ENCODE peak calls at places on chromosomes 16 and 17, in six cellular contexts. L is tibial artery; Q is upper lobe of right lung; K is breast epithelium; T is naive thymus-derived CD4-positive, alpha-beta T cell; F is GM23248. O is an unnamed sample.

GRCh38 chr17:7034955-7035590 is 742 bp upstream of the SLC16A13 start:
- DNase-seq in L (no peak), Q (no peak), K (no peak), T (peak), F (no peak), O (no peak)

GRCh38 chr17:9240659-9241370 is 219.5 kb downstream of the NTN1 start:
- DNase-seq in L (peak), Q (no peak), K (peak), T (no peak), F (peak), O (peak)

GRCh38 chr16:66651965-66652364 is 44.6 kb downstream of the CMTM4 start:
- DNase-seq in L (no peak), Q (peak), K (no peak), T (no peak), F (no peak), O (no peak)

GRCh38 chr17:10737168-10737622 is 7.4 kb upstream of the TMEM220 start:
- DNase-seq in L (peak), Q (peak), K (peak), T (no peak), F (peak), O (peak)

GRCh38 chr17:18122991-18123753 is 14.6 kb downstream of the MYO15A start:
- DNase-seq in L (no peak), Q (no peak), K (no peak), T (no peak), F (no peak), O (no peak)

GRCh38 chr17:2937331-2938003 is 125.9 kb downstream of the OR1D5 start:
- DNase-seq in L (no peak), Q (no peak), K (no peak), T (no peak), F (peak), O (no peak)

GRCh38 chr17:9151091-9151490 is 129.8 kb downstream of the NTN1 start:
- DNase-seq in L (no peak), Q (no peak), K (no peak), T (no peak), F (no peak), O (peak)

GRCh38 chr16:23134274-23134673 is 15.0 kb downstream of the USP31 start:
- DNase-seq in L (no peak), Q (no peak), K (no peak), T (no peak), F (no peak), O (no peak)

GRCh38 chr16:64092284-64092683 is 1029.6 kb downstream of the CDH11 start:
- DNase-seq in L (no peak), Q (no peak), K (no peak), T (no peak), F (peak), O (no peak)

GRCh38 chr17:8145811-8146210 is 6.4 kb downstream of the PER1 start:
- DNase-seq in L (no peak), Q (peak), K (no peak), T (no peak), F (no peak), O (no peak)

GRCh38 chr17:72754513-72754912 is 338.0 kb downstream of the SLC39A11 start:
- DNase-seq in L (no peak), Q (no peak), K (no peak), T (no peak), F (no peak), O (no peak)

GRCh38 chr16:81447383-81448101 is 2.9 kb downstream of the CMIP start:
- DNase-seq in L (no peak), Q (peak), K (no peak), T (no peak), F (no peak), O (no peak)

GRCh38 chr17:82215095-82215971 is 2.7 kb upstream of the CCDC57 start:
- DNase-seq in L (no peak), Q (peak), K (no peak), T (no peak), F (peak), O (no peak)

GRCh38 chr16:77307764-77308561 is 108.8 kb downstream of the SYCE1L start:
- DNase-seq in L (no peak), Q (no peak), K (no peak), T (no peak), F (peak), O (no peak)

GRCh38 chr17:17876959-17877547 is 40.3 kb upstream of the SREBF1 start:
- DNase-seq in L (peak), Q (no peak), K (no peak), T (no peak), F (peak), O (no peak)

GRCh38 chr16:28081391-28081790 is 17.9 kb upstream of the GSG1L start:
- DNase-seq in L (no peak), Q (no peak), K (no peak), T (no peak), F (no peak), O (no peak)

GRCh38 chr16:17072104-17072503 is 398.7 kb downstream of the XYLT1 start:
- DNase-seq in L (no peak), Q (no peak), K (no peak), T (no peak), F (peak), O (no peak)

GRCh38 chr17:78745407-78746088 is 36.5 kb downstream of the CYTH1 start:
- DNase-seq in L (no peak), Q (no peak), K (no peak), T (no peak), F (peak), O (peak)

GRCh38 chr16:11955713-11956123 is 9.3 kb upstream of the TNFRSF17 start:
- DNase-seq in L (no peak), Q (no peak), K (no peak), T (no peak), F (peak), O (no peak)

GRCh38 chr16:31452631-31453106 is 6.6 kb upstream of the ARMC5 start:
- DNase-seq in L (peak), Q (no peak), K (no peak), T (no peak), F (peak), O (peak)

GRCh38 chr16:49467540-49468372 is 94.2 kb downstream of the C16orf78 start:
- DNase-seq in L (no peak), Q (no peak), K (no peak), T (peak), F (no peak), O (no peak)

GRCh38 chr17:61149862-61150362 is 249.7 kb upstream of the TBX2 start:
- DNase-seq in L (no peak), Q (no peak), K (no peak), T (no peak), F (no peak), O (no peak)

GRCh38 chr17:77145635-77146632 is 5.2 kb downstream of the SEC14L1 start:
- DNase-seq in L (peak), Q (peak), K (no peak), T (no peak), F (peak), O (no peak)

GRCh38 chr17:79888009-79888540 is 48.8 kb upstream of the CBX4 start:
- DNase-seq in L (no peak), Q (no peak), K (no peak), T (no peak), F (no peak), O (no peak)

GRCh38 chr16:57801098-57801855 is 1.0 kb downstream of the KIFC3 start:
- DNase-seq in L (no peak), Q (no peak), K (no peak), T (no peak), F (peak), O (no peak)

GRCh38 chr16:74623846-74624245 is 16.9 kb upstream of the GLG1 start:
- DNase-seq in L (no peak), Q (peak), K (no peak), T (no peak), F (no peak), O (no peak)

GRCh38 chr16:19119564-19119963 is 5.8 kb downstream of the ITPRIPL2 start:
- DNase-seq in L (no peak), Q (no peak), K (no peak), T (no peak), F (peak), O (no peak)

GRCh38 chr17:72370819-72371218 is 250.0 kb downstream of the SOX9 start:
- DNase-seq in L (no peak), Q (no peak), K (no peak), T (no peak), F (peak), O (no peak)

GRCh38 chr17:38687291-38687690 is 12.5 kb upstream of the EPOP start:
- DNase-seq in L (no peak), Q (no peak), K (no peak), T (no peak), F (peak), O (no peak)

GRCh38 chr17:65166785-65167184 is 29.6 kb downstream of the RGS9 start:
- DNase-seq in L (no peak), Q (no peak), K (no peak), T (no peak), F (no peak), O (no peak)

GRCh38 chr16:57277586-57277985 is 6.9 kb downstream of the PLLP start:
- DNase-seq in L (no peak), Q (no peak), K (no peak), T (peak), F (peak), O (no peak)

DNA sequence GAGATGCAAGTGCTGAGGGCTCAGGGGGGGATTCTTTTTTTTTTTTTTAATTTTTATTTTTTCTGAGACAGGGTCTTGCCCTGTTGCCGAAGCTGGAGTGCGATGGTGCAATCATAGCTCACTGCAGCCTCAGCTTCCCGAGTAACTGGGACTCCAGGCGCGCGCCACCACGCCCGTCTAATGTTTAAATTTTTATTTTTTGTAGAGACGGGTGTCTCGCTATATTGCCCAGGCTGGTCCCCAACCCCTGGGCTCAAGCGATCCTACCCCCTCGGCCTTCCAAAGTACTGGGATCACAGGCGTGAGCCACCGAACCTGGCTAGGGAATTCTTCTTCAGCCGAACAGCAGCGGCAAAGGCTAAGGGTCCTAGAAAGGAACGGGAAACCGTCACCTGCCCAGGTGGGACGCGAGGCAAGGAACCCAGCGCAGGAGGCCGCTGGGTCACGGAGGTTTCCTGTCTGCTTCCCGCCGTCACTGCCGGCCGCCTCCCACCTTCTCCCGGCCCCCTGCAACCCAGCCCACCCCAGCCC is 13.3 kb upstream of the OR1F1 start:
- DNase-seq in L (no peak), Q (no peak), K (no peak), T (no peak), F (no peak), O (no peak)
- H3K4me3 ChIP-seq in L (no peak), Q (no peak), K (no peak), T (no peak), F (no peak), O (no peak)

DNA sequence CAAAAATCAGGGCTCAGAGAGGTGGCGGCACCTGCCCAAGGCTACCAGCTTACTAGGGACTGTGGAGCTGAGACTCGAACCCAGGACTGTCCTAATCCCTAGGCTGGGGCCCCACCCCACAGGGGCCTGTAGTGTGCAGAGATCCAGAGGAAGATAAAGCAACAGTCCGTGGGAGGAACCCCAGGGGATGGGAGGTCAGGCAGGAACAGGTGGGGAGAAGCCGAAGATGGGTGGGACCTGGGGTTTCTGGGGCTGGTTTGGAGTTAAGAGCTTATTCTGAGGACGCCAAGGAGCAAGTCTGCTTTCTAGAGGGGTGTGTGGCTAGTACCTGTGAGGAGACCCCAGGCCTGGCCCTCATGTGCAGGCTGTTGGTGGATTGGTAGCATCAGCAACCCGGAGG is 14.9 kb downstream of the C16orf74 start:
- DNase-seq in L (no peak), Q (no peak), K (no peak), T (no peak), F (no peak), O (no peak)
- H3K4me3 ChIP-seq in L (no peak), Q (no peak), K (no peak), T (peak), F (no peak), O (no peak)

GRCh38 chr17:51228177-51228576 is 31.7 kb downstream of the MBTD1 start:
- DNase-seq in L (no peak), Q (no peak), K (no peak), T (no peak), F (peak), O (no peak)

GRCh38 chr17:51234162-51234561 is 25.7 kb downstream of the MBTD1 start:
- DNase-seq in L (no peak), Q (no peak), K (no peak), T (no peak), F (no peak), O (no peak)

GRCh38 chr17:51231999-51232398 is 27.9 kb downstream of the MBTD1 start:
- DNase-seq in L (no peak), Q (no peak), K (no peak), T (no peak), F (no peak), O (no peak)

GRCh38 chr17:51229889-51230288 is 30.0 kb downstream of the MBTD1 start:
- DNase-seq in L (no peak), Q (no peak), K (no peak), T (no peak), F (no peak), O (no peak)

GRCh38 chr17:51230306-51230705 is 29.5 kb downstream of the MBTD1 start:
- DNase-seq in L (no peak), Q (no peak), K (no peak), T (no peak), F (peak), O (no peak)
- H3K4me3 ChIP-seq in L (no peak), Q (no peak), K (no peak), T (no peak), F (no peak), O (no peak)

GRCh38 chr17:902463-902862 is 77.1 kb downstream of the NXN start:
- DNase-seq in L (no peak), Q (no peak), K (no peak), T (no peak), F (no peak), O (no peak)
- H3K4me3 ChIP-seq in L (no peak), Q (no peak), K (no peak), T (no peak), F (no peak), O (no peak)

GRCh38 chr17:57874434-57875108 is 24.7 kb upstream of the MRPS23 start:
- DNase-seq in L (peak), Q (no peak), K (no peak), T (no peak), F (peak), O (no peak)
- H3K4me3 ChIP-seq in L (peak), Q (peak), K (peak), T (no peak), F (peak), O (no peak)

GRCh38 chr17:47852113-47852949 is 1.4 kb upstream of the SP6 start:
- DNase-seq in L (no peak), Q (no peak), K (no peak), T (no peak), F (peak), O (no peak)

GRCh38 chr17:47848198-47848513 is 2.8 kb downstream of the SP6 start:
- DNase-seq in L (no peak), Q (no peak), K (no peak), T (no peak), F (no peak), O (no peak)

GRCh38 chr17:47851764-47852112 is 775 bp upstream of the SP6 start:
- DNase-seq in L (no peak), Q (no peak), K (no peak), T (no peak), F (no peak), O (no peak)

GRCh38 chr17:47850692-47851573 is at the start of gene SP6:
- DNase-seq in L (no peak), Q (peak), K (peak), T (peak), F (peak), O (peak)

DNA sequence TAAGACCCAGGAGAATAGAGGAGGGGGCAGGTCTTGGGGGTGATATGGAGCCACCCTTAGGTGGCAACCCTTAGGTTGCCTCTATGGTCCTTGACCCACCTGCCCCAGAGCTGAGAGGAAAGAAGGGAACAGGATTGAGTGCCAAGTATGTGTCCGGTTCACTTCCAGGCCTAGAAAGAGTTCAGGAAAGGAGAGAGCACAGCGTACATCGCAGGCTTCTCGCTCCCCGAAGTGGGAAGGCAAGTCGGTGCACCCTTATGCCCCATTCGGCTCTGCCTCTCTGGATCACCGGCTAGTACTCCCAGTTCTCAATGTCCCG is 631 bp downstream of the SP6 start:
- DNase-seq in L (no peak), Q (no peak), K (no peak), T (no peak), F (no peak), O (no peak)
- H3K4me3 ChIP-seq in L (peak), Q (peak), K (peak), T (peak), F (no peak), O (no peak)

DNA sequence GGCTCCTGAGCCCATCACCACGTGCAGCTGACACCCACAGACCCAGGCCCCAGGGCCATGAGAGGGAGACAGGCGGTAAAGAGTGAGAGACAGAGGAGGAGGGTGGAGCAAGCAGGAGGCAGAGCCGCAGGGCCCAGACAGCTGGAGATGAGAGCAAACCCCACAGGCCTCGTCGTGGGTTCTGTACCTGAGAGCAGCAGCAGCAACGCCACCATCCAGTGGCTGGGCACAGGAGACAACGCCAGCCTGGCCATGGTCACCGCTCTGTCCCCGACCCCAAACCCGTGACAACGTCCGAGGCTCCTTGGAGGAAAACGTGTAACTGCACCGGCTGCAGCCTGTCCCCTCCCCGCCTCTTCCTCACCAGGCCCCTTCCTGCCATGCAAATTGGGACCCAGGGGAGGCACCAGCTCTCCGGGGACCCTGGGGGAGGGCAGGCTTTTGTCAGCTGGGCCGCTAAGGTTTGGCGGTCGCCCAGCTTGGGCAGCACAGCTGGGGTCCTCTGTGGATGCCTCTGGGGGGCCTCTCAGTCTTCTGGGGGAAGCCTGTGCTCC is at the start of gene CD79B:
- DNase-seq in L (no peak), Q (no peak), K (no peak), T (peak), F (no peak), O (no peak)
- H3K4me3 ChIP-seq in L (no peak), Q (peak), K (peak), T (peak), F (no peak), O (no peak)

GRCh38 chr16:4240624-4241023 is 1.3 kb downstream of the SRL start:
- DNase-seq in L (no peak), Q (no peak), K (no peak), T (no peak), F (no peak), O (no peak)
- H3K4me3 ChIP-seq in L (peak), Q (no peak), K (no peak), T (no peak), F (no peak), O (no peak)

DNA sequence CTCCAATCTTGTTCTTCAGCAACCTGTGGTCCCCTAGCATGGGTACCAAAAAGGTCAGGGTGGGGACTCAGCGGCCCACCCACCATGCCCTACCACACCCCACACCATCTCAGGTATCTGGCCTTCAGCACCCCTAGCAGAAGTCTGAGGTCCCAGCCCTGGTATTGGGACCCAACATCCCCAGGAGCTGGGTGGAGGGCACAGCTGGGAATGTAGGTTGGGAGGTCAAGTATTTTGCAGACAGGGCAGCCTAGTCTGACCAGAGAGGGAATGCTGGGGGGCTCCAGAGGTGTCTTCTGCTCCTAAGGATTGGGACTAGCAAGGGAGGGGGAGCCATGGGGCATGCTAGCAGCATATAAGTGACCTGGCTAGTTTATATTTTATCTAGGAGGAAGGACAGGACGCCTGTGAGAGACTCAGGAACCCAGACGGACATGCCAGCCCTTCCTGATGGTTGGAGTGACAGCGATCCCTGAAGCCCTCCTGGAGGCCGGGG is 822 bp upstream of the ADAM11 start:
- DNase-seq in L (no peak), Q (no peak), K (no peak), T (no peak), F (no peak), O (no peak)
- H3K4me3 ChIP-seq in L (no peak), Q (no peak), K (no peak), T (no peak), F (no peak), O (no peak)